ENCODE peak calls at places on chromosomes 7 and 10, in six cellular contexts. O is A549, G is HepG2, Q is K562, N is GM12878, F is upper lobe of left lung. A is an unnamed sample.

GRCh38 chr7:113209449-113210203 is 91.3 kb upstream of the SMIM30 start:
- ATAC-seq in O (no peak), G (no peak), Q (no peak), N (no peak), F (no peak), A (no peak)

GRCh38 chr10:11176746-11177145 is 159.1 kb downstream of the CELF2 start:
- ATAC-seq in O (no peak), G (no peak), Q (no peak), N (peak; percentile 15), F (no peak), A (no peak)

GRCh38 chr10:50917486-50917885 is 32.1 kb upstream of the A1CF start:
- ATAC-seq in O (no peak), G (no peak), Q (no peak), N (no peak), F (no peak), A (no peak)

GRCh38 chr7:31553636-31554035 is 39.7 kb downstream of the ITPRID1 start:
- ATAC-seq in O (no peak), G (no peak), Q (no peak), N (no peak), F (no peak), A (no peak)

GRCh38 chr7:131072505-131073091 is 255.1 kb upstream of the MKLN1 start:
- ATAC-seq in O (peak; percentile 36), G (no peak), Q (peak; percentile 79), N (peak; percentile 8), F (peak; percentile 74), A (no peak)

GRCh38 chr10:75547391-75548298 is 116.2 kb downstream of the LRMDA start:
- ATAC-seq in O (no peak), G (no peak), Q (no peak), N (peak; percentile 95), F (no peak), A (no peak)

GRCh38 chr10:102644066-102644645 is at the start of gene TRIM8:
- ATAC-seq in O (peak; percentile 24), G (peak; percentile 36), Q (peak; percentile 29), N (peak; percentile 14), F (no peak), A (no peak)

GRCh38 chr10:3527144-3527543 is 257.9 kb downstream of the KLF6 start:
- ATAC-seq in O (no peak), G (no peak), Q (no peak), N (no peak), F (no peak), A (no peak)

GRCh38 chr10:124608093-124608721 is 136.0 kb downstream of the FAM53B start:
- ATAC-seq in O (no peak), G (no peak), Q (no peak), N (no peak), F (no peak), A (no peak)

GRCh38 chr7:37480026-37480425 is 31.4 kb upstream of the ELMO1 start:
- ATAC-seq in O (no peak), G (no peak), Q (no peak), N (no peak), F (no peak), A (no peak)

GRCh38 chr10:126511917-126512487 is 123.7 kb upstream of the ADAM12 start:
- ATAC-seq in O (peak; percentile 51), G (no peak), Q (peak; percentile 29), N (no peak), F (no peak), A (no peak)

GRCh38 chr7:149690688-149691446 is 82.5 kb downstream of the ZNF467 start:
- ATAC-seq in O (peak; percentile 98), G (peak; percentile 95), Q (peak; percentile 93), N (no peak), F (peak; percentile 34), A (peak; percentile 29)

DNA sequence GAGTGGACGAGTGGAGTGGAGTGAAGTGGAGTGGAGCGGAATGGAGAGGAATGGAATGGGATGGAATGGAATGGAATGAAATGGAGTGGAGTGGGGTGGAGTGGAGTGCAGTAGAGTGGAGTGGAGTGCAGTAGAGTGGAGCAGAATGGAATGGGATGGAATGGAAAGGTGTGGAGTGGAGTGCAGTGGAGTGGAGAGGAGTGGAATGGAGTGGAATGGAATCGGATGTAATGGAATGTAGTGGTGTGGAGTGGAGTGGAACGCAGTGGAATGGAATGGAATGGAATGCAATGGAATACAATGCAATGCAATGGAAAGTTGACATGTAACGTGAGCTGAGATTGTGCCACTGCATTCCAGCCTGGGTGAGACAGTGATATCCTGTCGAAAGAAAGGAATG is 46.4 kb downstream of the ZNF716 start:
- ATAC-seq in O (no peak), G (no peak), Q (no peak), N (no peak), F (peak; percentile 65), A (peak; percentile 43)
- H3K9me3 ChIP-seq in O (peaks cover 6% of the 10 kb centered on the region), G (peaks cover 91% of the 10 kb centered on the region), Q (peaks cover 6% of the 10 kb centered on the region), N (no peaks in the 10 kb centered on the region), F (no peaks in the 10 kb centered on the region), A (no peaks in the 10 kb centered on the region)

GRCh38 chr7:120856621-120857352 is 1.2 kb downstream of the TSPAN12 start:
- ATAC-seq in O (peak; percentile 76), G (peak; percentile 82), Q (peak; percentile 78), N (peak; percentile 78), F (peak; percentile 47), A (peak; percentile 12)
- TF ChIP-seq EP300 in O (no peak), G (no peak), Q (no peak), N (peak; percentile 35), F (no peak), A (no peak)

GRCh38 chr10:101297901-101298451 is 56.0 kb upstream of the BTRC start:
- ATAC-seq in O (peak; percentile 93), G (peak; percentile 55), Q (peak; percentile 91), N (peak; percentile 96), F (peak; percentile 75), A (peak; percentile 53)
- H3K9me3 ChIP-seq in O (no peaks in the 10 kb centered on the region), G (no peaks in the 10 kb centered on the region), Q (no peaks in the 10 kb centered on the region), N (no peaks in the 10 kb centered on the region), F (no peaks in the 10 kb centered on the region), A (no peaks in the 10 kb centered on the region)

GRCh38 chr7:128726673-128727072 is 12.5 kb upstream of the CALU start:
- ATAC-seq in O (no peak), G (no peak), Q (no peak), N (no peak), F (no peak), A (no peak)

GRCh38 chr7:128724743-128725142 is 14.4 kb upstream of the CALU start:
- ATAC-seq in O (no peak), G (no peak), Q (no peak), N (no peak), F (no peak), A (no peak)

GRCh38 chr7:128727239-128727638 is 11.9 kb upstream of the CALU start:
- ATAC-seq in O (no peak), G (no peak), Q (no peak), N (no peak), F (no peak), A (no peak)

GRCh38 chr7:128725524-128725923 is 13.6 kb upstream of the CALU start:
- ATAC-seq in O (no peak), G (no peak), Q (peak; percentile 67), N (no peak), F (no peak), A (no peak)

GRCh38 chr7:128726031-128726430 is 13.1 kb upstream of the CALU start:
- ATAC-seq in O (no peak), G (no peak), Q (no peak), N (no peak), F (no peak), A (no peak)
- TF ChIP-seq EP300 in O (no peak), G (no peak), Q (no peak), N (no peak), F (no peak), A (no peak)

DNA sequence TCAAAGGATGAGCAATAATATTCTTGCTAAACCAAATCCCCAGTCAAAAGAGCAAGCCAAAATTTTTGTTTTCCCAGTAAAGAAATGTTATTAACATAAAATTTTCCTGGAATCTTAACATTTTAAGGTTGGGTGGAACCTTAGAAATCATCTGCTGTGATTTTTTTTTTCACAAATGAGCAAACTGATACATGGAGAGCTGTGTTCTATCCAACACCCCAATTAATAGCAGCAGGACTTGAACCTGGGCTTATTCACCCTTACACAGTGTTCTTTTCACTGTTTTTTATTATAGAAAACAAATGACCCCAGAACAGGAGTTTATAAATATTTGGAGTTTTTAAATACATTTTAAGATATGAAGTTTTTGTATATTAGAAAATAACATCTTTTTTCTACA is 185.3 kb upstream of the VIPR2 start:
- ATAC-seq in O (no peak), G (no peak), Q (no peak), N (no peak), F (no peak), A (peak; percentile 61)
- H3K9me3 ChIP-seq in O (peaks cover 35% of the 10 kb centered on the region), G (peaks cover 54% of the 10 kb centered on the region), Q (no peaks in the 10 kb centered on the region), N (peaks cover 1% of the 10 kb centered on the region), F (peaks cover 5% of the 10 kb centered on the region), A (no peaks in the 10 kb centered on the region)

DNA sequence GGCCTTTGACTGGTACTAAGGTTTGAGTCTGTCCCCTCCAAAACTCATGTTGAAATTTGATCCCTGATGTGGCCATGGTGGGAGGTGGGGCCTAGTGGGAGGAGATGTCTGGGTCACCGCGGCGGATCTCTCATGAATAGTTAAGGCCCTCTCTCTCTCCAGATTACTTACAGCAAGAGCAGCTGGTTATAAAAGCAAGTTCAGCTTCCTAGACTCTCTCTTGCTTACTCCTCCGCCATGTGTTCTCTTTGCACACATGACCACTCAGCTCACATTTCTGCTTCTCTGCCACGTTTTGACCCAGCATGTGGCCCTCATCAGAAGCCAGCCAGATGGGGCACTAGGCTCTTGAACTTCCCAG is 29.9 kb upstream of the ZMIZ1 start:
- ATAC-seq in O (no peak), G (peak; percentile 65), Q (peak; percentile 99), N (no peak), F (no peak), A (no peak)
- TF ChIP-seq EP300 in O (no peak), G (no peak), Q (no peak), N (no peak), F (no peak), A (no peak)